ENCODE peak calls at places on chromosome 7, in nine cellular contexts. One of them, this sample, is unnamed.

GRCh38 chr7:98399903-98400537 is 870 bp downstream of the BAIAP2L1 start:
- DNase-seq in lung microvascular endothelial cell: no peak
- DNase-seq in stimulated activated naive CD8-positive, alpha-beta T cell treated with anti-CD3 and anti-CD28 coated beads, Interleukin-15, Interleukin-2, amounts not matched to agents 100 U/mL and 50 U/mL, for 24 hours: no peak
- DNase-seq in right cardiac atrium: no peak
- DNase-seq in WERI-Rb-1: peak
- DNase-seq in CD4-positive, alpha-beta T cell: no peak
- DNase-seq in NCI-H1694 treated with DMSO at 0.1 percent for 48 hours: no peak
- DNase-seq in endothelial cell of umbilical vein: no peak
- DNase-seq in uterus: no peak
- DNase-seq in this sample: no peak

GRCh38 chr7:91355680-91356435 is 91.6 kb downstream of the FZD1 start:
- DNase-seq in stimulated activated naive CD8-positive, alpha-beta T cell treated with anti-CD3 and anti-CD28 coated beads, Interleukin-15, Interleukin-2, amounts not matched to agents 100 U/mL and 50 U/mL, for 24 hours: no peak
- DNase-seq in WERI-Rb-1: no peak
- DNase-seq in NCI-H1694 treated with DMSO at 0.1 percent for 48 hours: no peak
- DNase-seq in right cardiac atrium: no peak
- DNase-seq in uterus: no peak
- DNase-seq in endothelial cell of umbilical vein: no peak
- DNase-seq in CD4-positive, alpha-beta T cell: no peak
- DNase-seq in lung microvascular endothelial cell: peak
- DNase-seq in this sample: no peak

GRCh38 chr7:55964261-55964801 is at the start of gene NIPSNAP2:
- DNase-seq in stimulated activated naive CD8-positive, alpha-beta T cell treated with anti-CD3 and anti-CD28 coated beads, Interleukin-15, Interleukin-2, amounts not matched to agents 100 U/mL and 50 U/mL, for 24 hours: peak
- DNase-seq in CD4-positive, alpha-beta T cell: peak
- DNase-seq in right cardiac atrium: peak
- DNase-seq in endothelial cell of umbilical vein: peak
- DNase-seq in lung microvascular endothelial cell: peak
- DNase-seq in NCI-H1694 treated with DMSO at 0.1 percent for 48 hours: peak
- DNase-seq in uterus: peak
- DNase-seq in WERI-Rb-1: peak
- DNase-seq in this sample: no peak

GRCh38 chr7:21526007-21526406 is 16.8 kb upstream of the DNAH11 start:
- DNase-seq in CD4-positive, alpha-beta T cell: no peak
- DNase-seq in NCI-H1694 treated with DMSO at 0.1 percent for 48 hours: no peak
- DNase-seq in endothelial cell of umbilical vein: peak
- DNase-seq in WERI-Rb-1: no peak
- DNase-seq in uterus: no peak
- DNase-seq in stimulated activated naive CD8-positive, alpha-beta T cell treated with anti-CD3 and anti-CD28 coated beads, Interleukin-15, Interleukin-2, amounts not matched to agents 100 U/mL and 50 U/mL, for 24 hours: no peak
- DNase-seq in right cardiac atrium: no peak
- DNase-seq in lung microvascular endothelial cell: no peak
- DNase-seq in this sample: peak

GRCh38 chr7:91280180-91280579 is 15.9 kb downstream of the FZD1 start:
- DNase-seq in lung microvascular endothelial cell: no peak
- DNase-seq in NCI-H1694 treated with DMSO at 0.1 percent for 48 hours: no peak
- DNase-seq in uterus: no peak
- DNase-seq in stimulated activated naive CD8-positive, alpha-beta T cell treated with anti-CD3 and anti-CD28 coated beads, Interleukin-15, Interleukin-2, amounts not matched to agents 100 U/mL and 50 U/mL, for 24 hours: no peak
- DNase-seq in WERI-Rb-1: peak
- DNase-seq in endothelial cell of umbilical vein: no peak
- DNase-seq in CD4-positive, alpha-beta T cell: no peak
- DNase-seq in right cardiac atrium: no peak
- DNase-seq in this sample: no peak

GRCh38 chr7:7428806-7429205 is 106.9 kb downstream of the COL28A1 start:
- DNase-seq in lung microvascular endothelial cell: no peak
- DNase-seq in endothelial cell of umbilical vein: no peak
- DNase-seq in uterus: no peak
- DNase-seq in NCI-H1694 treated with DMSO at 0.1 percent for 48 hours: no peak
- DNase-seq in right cardiac atrium: no peak
- DNase-seq in CD4-positive, alpha-beta T cell: no peak
- DNase-seq in stimulated activated naive CD8-positive, alpha-beta T cell treated with anti-CD3 and anti-CD28 coated beads, Interleukin-15, Interleukin-2, amounts not matched to agents 100 U/mL and 50 U/mL, for 24 hours: no peak
- DNase-seq in WERI-Rb-1: no peak
- DNase-seq in this sample: no peak

GRCh38 chr7:55481126-55481525 is 91.2 kb downstream of the VOPP1 start:
- DNase-seq in stimulated activated naive CD8-positive, alpha-beta T cell treated with anti-CD3 and anti-CD28 coated beads, Interleukin-15, Interleukin-2, amounts not matched to agents 100 U/mL and 50 U/mL, for 24 hours: no peak
- DNase-seq in WERI-Rb-1: no peak
- DNase-seq in NCI-H1694 treated with DMSO at 0.1 percent for 48 hours: no peak
- DNase-seq in endothelial cell of umbilical vein: no peak
- DNase-seq in right cardiac atrium: no peak
- DNase-seq in uterus: no peak
- DNase-seq in lung microvascular endothelial cell: no peak
- DNase-seq in CD4-positive, alpha-beta T cell: no peak
- DNase-seq in this sample: no peak

GRCh38 chr7:2241580-2242540 is at the start of the genes MRM2 and NUDT1:
- DNase-seq in lung microvascular endothelial cell: peak
- DNase-seq in CD4-positive, alpha-beta T cell: peak
- DNase-seq in right cardiac atrium: peak
- DNase-seq in WERI-Rb-1: peak
- DNase-seq in NCI-H1694 treated with DMSO at 0.1 percent for 48 hours: peak
- DNase-seq in uterus: peak
- DNase-seq in stimulated activated naive CD8-positive, alpha-beta T cell treated with anti-CD3 and anti-CD28 coated beads, Interleukin-15, Interleukin-2, amounts not matched to agents 100 U/mL and 50 U/mL, for 24 hours: peak
- DNase-seq in endothelial cell of umbilical vein: peak
- DNase-seq in this sample: peak

GRCh38 chr7:90210925-90211324 is 615 bp upstream of the STEAP2 start:
- DNase-seq in stimulated activated naive CD8-positive, alpha-beta T cell treated with anti-CD3 and anti-CD28 coated beads, Interleukin-15, Interleukin-2, amounts not matched to agents 100 U/mL and 50 U/mL, for 24 hours: no peak
- DNase-seq in endothelial cell of umbilical vein: no peak
- DNase-seq in right cardiac atrium: peak
- DNase-seq in uterus: peak
- DNase-seq in NCI-H1694 treated with DMSO at 0.1 percent for 48 hours: no peak
- DNase-seq in lung microvascular endothelial cell: peak
- DNase-seq in CD4-positive, alpha-beta T cell: no peak
- DNase-seq in WERI-Rb-1: peak
- DNase-seq in this sample: peak

GRCh38 chr7:26857534-26858228 is 6.7 kb downstream of the SKAP2 start:
- DNase-seq in right cardiac atrium: peak
- DNase-seq in uterus: no peak
- DNase-seq in lung microvascular endothelial cell: peak
- DNase-seq in WERI-Rb-1: no peak
- DNase-seq in NCI-H1694 treated with DMSO at 0.1 percent for 48 hours: no peak
- DNase-seq in CD4-positive, alpha-beta T cell: no peak
- DNase-seq in stimulated activated naive CD8-positive, alpha-beta T cell treated with anti-CD3 and anti-CD28 coated beads, Interleukin-15, Interleukin-2, amounts not matched to agents 100 U/mL and 50 U/mL, for 24 hours: no peak
- DNase-seq in endothelial cell of umbilical vein: peak
- DNase-seq in this sample: no peak

GRCh38 chr7:117127585-117128168 is 174.4 kb downstream of the ST7 start:
- DNase-seq in CD4-positive, alpha-beta T cell: peak
- DNase-seq in WERI-Rb-1: peak
- DNase-seq in NCI-H1694 treated with DMSO at 0.1 percent for 48 hours: peak
- DNase-seq in right cardiac atrium: no peak
- DNase-seq in endothelial cell of umbilical vein: peak
- DNase-seq in lung microvascular endothelial cell: peak
- DNase-seq in uterus: peak
- DNase-seq in stimulated activated naive CD8-positive, alpha-beta T cell treated with anti-CD3 and anti-CD28 coated beads, Interleukin-15, Interleukin-2, amounts not matched to agents 100 U/mL and 50 U/mL, for 24 hours: peak
- DNase-seq in this sample: peak

GRCh38 chr7:99267530-99268360 is 4.9 kb upstream of the MYH16 start:
- DNase-seq in WERI-Rb-1: no peak
- DNase-seq in uterus: no peak
- DNase-seq in right cardiac atrium: no peak
- DNase-seq in CD4-positive, alpha-beta T cell: no peak
- DNase-seq in lung microvascular endothelial cell: peak
- DNase-seq in endothelial cell of umbilical vein: peak
- DNase-seq in NCI-H1694 treated with DMSO at 0.1 percent for 48 hours: no peak
- DNase-seq in stimulated activated naive CD8-positive, alpha-beta T cell treated with anti-CD3 and anti-CD28 coated beads, Interleukin-15, Interleukin-2, amounts not matched to agents 100 U/mL and 50 U/mL, for 24 hours: no peak
- DNase-seq in this sample: peak

GRCh38 chr7:127920787-127921438 is 110.3 kb downstream of the LRRC4 start:
- DNase-seq in CD4-positive, alpha-beta T cell: no peak
- DNase-seq in endothelial cell of umbilical vein: no peak
- DNase-seq in WERI-Rb-1: no peak
- DNase-seq in right cardiac atrium: no peak
- DNase-seq in uterus: no peak
- DNase-seq in NCI-H1694 treated with DMSO at 0.1 percent for 48 hours: no peak
- DNase-seq in stimulated activated naive CD8-positive, alpha-beta T cell treated with anti-CD3 and anti-CD28 coated beads, Interleukin-15, Interleukin-2, amounts not matched to agents 100 U/mL and 50 U/mL, for 24 hours: no peak
- DNase-seq in lung microvascular endothelial cell: no peak
- DNase-seq in this sample: no peak

GRCh38 chr7:120404042-120404441 is 131.1 kb downstream of the KCND2 start:
- DNase-seq in CD4-positive, alpha-beta T cell: no peak
- DNase-seq in endothelial cell of umbilical vein: no peak
- DNase-seq in right cardiac atrium: no peak
- DNase-seq in lung microvascular endothelial cell: peak
- DNase-seq in stimulated activated naive CD8-positive, alpha-beta T cell treated with anti-CD3 and anti-CD28 coated beads, Interleukin-15, Interleukin-2, amounts not matched to agents 100 U/mL and 50 U/mL, for 24 hours: no peak
- DNase-seq in NCI-H1694 treated with DMSO at 0.1 percent for 48 hours: no peak
- DNase-seq in uterus: no peak
- DNase-seq in WERI-Rb-1: no peak
- DNase-seq in this sample: no peak

GRCh38 chr7:26567263-26567662 is 275.6 kb downstream of the SNX10 start:
- DNase-seq in CD4-positive, alpha-beta T cell: no peak
- DNase-seq in NCI-H1694 treated with DMSO at 0.1 percent for 48 hours: no peak
- DNase-seq in stimulated activated naive CD8-positive, alpha-beta T cell treated with anti-CD3 and anti-CD28 coated beads, Interleukin-15, Interleukin-2, amounts not matched to agents 100 U/mL and 50 U/mL, for 24 hours: no peak
- DNase-seq in uterus: no peak
- DNase-seq in lung microvascular endothelial cell: no peak
- DNase-seq in WERI-Rb-1: no peak
- DNase-seq in endothelial cell of umbilical vein: no peak
- DNase-seq in right cardiac atrium: no peak
- DNase-seq in this sample: no peak

GRCh38 chr7:107937514-107937913 is 46.5 kb downstream of the DLD start:
- DNase-seq in lung microvascular endothelial cell: no peak
- DNase-seq in stimulated activated naive CD8-positive, alpha-beta T cell treated with anti-CD3 and anti-CD28 coated beads, Interleukin-15, Interleukin-2, amounts not matched to agents 100 U/mL and 50 U/mL, for 24 hours: no peak
- DNase-seq in WERI-Rb-1: no peak
- DNase-seq in CD4-positive, alpha-beta T cell: no peak
- DNase-seq in NCI-H1694 treated with DMSO at 0.1 percent for 48 hours: no peak
- DNase-seq in endothelial cell of umbilical vein: no peak
- DNase-seq in right cardiac atrium: no peak
- DNase-seq in uterus: no peak
- DNase-seq in this sample: no peak

GRCh38 chr7:106155027-106155426 is 42.9 kb upstream of the SYPL1 start:
- DNase-seq in NCI-H1694 treated with DMSO at 0.1 percent for 48 hours: no peak
- DNase-seq in WERI-Rb-1: no peak
- DNase-seq in right cardiac atrium: no peak
- DNase-seq in lung microvascular endothelial cell: no peak
- DNase-seq in uterus: no peak
- DNase-seq in endothelial cell of umbilical vein: no peak
- DNase-seq in CD4-positive, alpha-beta T cell: no peak
- DNase-seq in stimulated activated naive CD8-positive, alpha-beta T cell treated with anti-CD3 and anti-CD28 coated beads, Interleukin-15, Interleukin-2, amounts not matched to agents 100 U/mL and 50 U/mL, for 24 hours: no peak
- DNase-seq in this sample: no peak

GRCh38 chr7:155466814-155467675 is 9.1 kb downstream of the EN2 start:
- DNase-seq in NCI-H1694 treated with DMSO at 0.1 percent for 48 hours: no peak
- DNase-seq in lung microvascular endothelial cell: peak
- DNase-seq in CD4-positive, alpha-beta T cell: no peak
- DNase-seq in endothelial cell of umbilical vein: no peak
- DNase-seq in stimulated activated naive CD8-positive, alpha-beta T cell treated with anti-CD3 and anti-CD28 coated beads, Interleukin-15, Interleukin-2, amounts not matched to agents 100 U/mL and 50 U/mL, for 24 hours: peak
- DNase-seq in uterus: no peak
- DNase-seq in WERI-Rb-1: peak
- DNase-seq in right cardiac atrium: no peak
- DNase-seq in this sample: peak

GRCh38 chr7:152520861-152521302 is 85.1 kb upstream of the KMT2C start:
- DNase-seq in uterus: no peak
- DNase-seq in right cardiac atrium: no peak
- DNase-seq in stimulated activated naive CD8-positive, alpha-beta T cell treated with anti-CD3 and anti-CD28 coated beads, Interleukin-15, Interleukin-2, amounts not matched to agents 100 U/mL and 50 U/mL, for 24 hours: no peak
- DNase-seq in CD4-positive, alpha-beta T cell: no peak
- DNase-seq in lung microvascular endothelial cell: no peak
- DNase-seq in WERI-Rb-1: no peak
- DNase-seq in NCI-H1694 treated with DMSO at 0.1 percent for 48 hours: no peak
- DNase-seq in endothelial cell of umbilical vein: no peak
- DNase-seq in this sample: no peak

GRCh38 chr7:33773053-33773452 is 132.3 kb upstream of the BMPER start:
- DNase-seq in CD4-positive, alpha-beta T cell: no peak
- DNase-seq in stimulated activated naive CD8-positive, alpha-beta T cell treated with anti-CD3 and anti-CD28 coated beads, Interleukin-15, Interleukin-2, amounts not matched to agents 100 U/mL and 50 U/mL, for 24 hours: no peak
- DNase-seq in uterus: no peak
- DNase-seq in right cardiac atrium: no peak
- DNase-seq in lung microvascular endothelial cell: peak
- DNase-seq in NCI-H1694 treated with DMSO at 0.1 percent for 48 hours: no peak
- DNase-seq in endothelial cell of umbilical vein: peak
- DNase-seq in WERI-Rb-1: no peak
- DNase-seq in this sample: no peak

GRCh38 chr7:155792999-155793560 is 19.2 kb downstream of the SHH start:
- DNase-seq in stimulated activated naive CD8-positive, alpha-beta T cell treated with anti-CD3 and anti-CD28 coated beads, Interleukin-15, Interleukin-2, amounts not matched to agents 100 U/mL and 50 U/mL, for 24 hours: no peak
- DNase-seq in endothelial cell of umbilical vein: no peak
- DNase-seq in lung microvascular endothelial cell: no peak
- DNase-seq in right cardiac atrium: no peak
- DNase-seq in WERI-Rb-1: no peak
- DNase-seq in NCI-H1694 treated with DMSO at 0.1 percent for 48 hours: no peak
- DNase-seq in CD4-positive, alpha-beta T cell: no peak
- DNase-seq in uterus: no peak
- DNase-seq in this sample: no peak

GRCh38 chr7:13181221-13181620 is 493.8 kb downstream of the ARL4A start:
- DNase-seq in NCI-H1694 treated with DMSO at 0.1 percent for 48 hours: no peak
- DNase-seq in stimulated activated naive CD8-positive, alpha-beta T cell treated with anti-CD3 and anti-CD28 coated beads, Interleukin-15, Interleukin-2, amounts not matched to agents 100 U/mL and 50 U/mL, for 24 hours: no peak
- DNase-seq in right cardiac atrium: no peak
- DNase-seq in lung microvascular endothelial cell: no peak
- DNase-seq in uterus: no peak
- DNase-seq in WERI-Rb-1: peak
- DNase-seq in endothelial cell of umbilical vein: no peak
- DNase-seq in CD4-positive, alpha-beta T cell: no peak
- DNase-seq in this sample: no peak

GRCh38 chr7:43441217-43441616 is 141.7 kb upstream of the STK17A start:
- DNase-seq in CD4-positive, alpha-beta T cell: no peak
- DNase-seq in uterus: no peak
- DNase-seq in lung microvascular endothelial cell: no peak
- DNase-seq in right cardiac atrium: no peak
- DNase-seq in stimulated activated naive CD8-positive, alpha-beta T cell treated with anti-CD3 and anti-CD28 coated beads, Interleukin-15, Interleukin-2, amounts not matched to agents 100 U/mL and 50 U/mL, for 24 hours: no peak
- DNase-seq in WERI-Rb-1: no peak
- DNase-seq in NCI-H1694 treated with DMSO at 0.1 percent for 48 hours: no peak
- DNase-seq in endothelial cell of umbilical vein: no peak
- DNase-seq in this sample: no peak

GRCh38 chr7:17732083-17732482 is 208.2 kb downstream of the SNX13 start:
- DNase-seq in uterus: no peak
- DNase-seq in stimulated activated naive CD8-positive, alpha-beta T cell treated with anti-CD3 and anti-CD28 coated beads, Interleukin-15, Interleukin-2, amounts not matched to agents 100 U/mL and 50 U/mL, for 24 hours: no peak
- DNase-seq in lung microvascular endothelial cell: no peak
- DNase-seq in endothelial cell of umbilical vein: no peak
- DNase-seq in WERI-Rb-1: no peak
- DNase-seq in NCI-H1694 treated with DMSO at 0.1 percent for 48 hours: no peak
- DNase-seq in CD4-positive, alpha-beta T cell: no peak
- DNase-seq in right cardiac atrium: no peak
- DNase-seq in this sample: no peak

GRCh38 chr7:39069886-39070881 is 92.5 kb downstream of the POU6F2 start:
- DNase-seq in endothelial cell of umbilical vein: no peak
- DNase-seq in uterus: no peak
- DNase-seq in right cardiac atrium: no peak
- DNase-seq in WERI-Rb-1: peak
- DNase-seq in lung microvascular endothelial cell: no peak
- DNase-seq in stimulated activated naive CD8-positive, alpha-beta T cell treated with anti-CD3 and anti-CD28 coated beads, Interleukin-15, Interleukin-2, amounts not matched to agents 100 U/mL and 50 U/mL, for 24 hours: no peak
- DNase-seq in NCI-H1694 treated with DMSO at 0.1 percent for 48 hours: no peak
- DNase-seq in CD4-positive, alpha-beta T cell: no peak
- DNase-seq in this sample: no peak

GRCh38 chr7:2245883-2246679 is 4.1 kb downstream of the NUDT1 start:
- DNase-seq in CD4-positive, alpha-beta T cell: no peak
- DNase-seq in NCI-H1694 treated with DMSO at 0.1 percent for 48 hours: no peak
- DNase-seq in uterus: no peak
- DNase-seq in right cardiac atrium: no peak
- DNase-seq in WERI-Rb-1: no peak
- DNase-seq in endothelial cell of umbilical vein: no peak
- DNase-seq in stimulated activated naive CD8-positive, alpha-beta T cell treated with anti-CD3 and anti-CD28 coated beads, Interleukin-15, Interleukin-2, amounts not matched to agents 100 U/mL and 50 U/mL, for 24 hours: no peak
- DNase-seq in lung microvascular endothelial cell: no peak
- DNase-seq in this sample: no peak

GRCh38 chr7:77235280-77235679 is 35.7 kb upstream of the FGL2 start:
- DNase-seq in stimulated activated naive CD8-positive, alpha-beta T cell treated with anti-CD3 and anti-CD28 coated beads, Interleukin-15, Interleukin-2, amounts not matched to agents 100 U/mL and 50 U/mL, for 24 hours: no peak
- DNase-seq in CD4-positive, alpha-beta T cell: no peak
- DNase-seq in lung microvascular endothelial cell: no peak
- DNase-seq in WERI-Rb-1: no peak
- DNase-seq in right cardiac atrium: no peak
- DNase-seq in uterus: no peak
- DNase-seq in endothelial cell of umbilical vein: no peak
- DNase-seq in NCI-H1694 treated with DMSO at 0.1 percent for 48 hours: no peak
- DNase-seq in this sample: no peak

This sample was measured in HepG2.